ENCODE peak calls at places on chromosome 22, in five cellular contexts. P, L, A, K and X are unnamed samples.

GRCh38 chr22:37167176-37167980 is 17.7 kb upstream of the IL2RB start:
- DNase-seq in A (peak; percentile 34), L (peak; percentile 42), K (no peak), P (no peak), X (peak; percentile 78)

GRCh38 chr22:45784357-45785277 is 113.0 kb downstream of the ATXN10 start:
- DNase-seq in A (peak; percentile 41), L (no peak), P (peak; percentile 74), K (peak; percentile 39), X (no peak)

GRCh38 chr22:37162221-37163095 is 12.7 kb upstream of the IL2RB start:
- DNase-seq in K (no peak), A (no peak), L (peak; percentile 87), P (peak; percentile 89), X (peak; percentile 82)

GRCh38 chr22:43110444-43110926 is at the start of gene BIK:
- DNase-seq in A (peak; percentile 52), P (peak; percentile 61), K (peak; percentile 41), L (peak; percentile 64), X (peak; percentile 84)

GRCh38 chr22:17751596-17751995 is 22.7 kb downstream of the BID start:
- DNase-seq in A (no peak), K (no peak), L (no peak), P (no peak), X (no peak)

GRCh38 chr22:24180316-24181087 is 785 bp upstream of the SUSD2 start:
- DNase-seq in L (peak; percentile 36), P (no peak), K (no peak), A (peak; percentile 51), X (peak; percentile 70)

GRCh38 chr22:20646906-20647305 is 127.0 kb upstream of the SERPIND1 start:
- DNase-seq in P (no peak), L (no peak), K (no peak), A (no peak), X (no peak)

GRCh38 chr22:48885919-48886305 is 941.8 kb downstream of the BRD1 start:
- DNase-seq in A (no peak), P (no peak), L (peak; percentile 39), K (no peak), X (peak; percentile 28)

GRCh38 chr22:30947163-30947820 is 21.3 kb downstream of the MORC2 start:
- DNase-seq in P (no peak), A (peak; percentile 50), K (no peak), L (no peak), X (no peak)

GRCh38 chr22:48926663-48927062 is 901.0 kb downstream of the BRD1 start:
- DNase-seq in P (no peak), K (no peak), A (no peak), L (no peak), X (no peak)

GRCh38 chr22:27075028-27075678 is 417.8 kb downstream of the MIAT start:
- DNase-seq in L (no peak), K (no peak), A (no peak), P (peak; percentile 22), X (no peak)

GRCh38 chr22:48592931-48593330 is 1234.7 kb downstream of the BRD1 start:
- DNase-seq in P (no peak), A (no peak), L (no peak), K (no peak), X (no peak)

GRCh38 chr22:38727530-38728451 is 22.0 kb downstream of the GTPBP1 start:
- DNase-seq in K (no peak), A (no peak), L (no peak), P (peak; percentile 2), X (peak; percentile 58)

GRCh38 chr22:46791201-46791731 is 28.8 kb downstream of the TBC1D22A start:
- DNase-seq in L (peak; percentile 92), P (peak; percentile 69), K (no peak), A (peak; percentile 58), X (peak; percentile 89)

GRCh38 chr22:46646531-46647211 is 26.5 kb downstream of the GRAMD4 start:
- DNase-seq in A (no peak), P (no peak), L (no peak), K (no peak), X (no peak)

GRCh38 chr22:23090079-23090835 is 19.9 kb downstream of the GNAZ start:
- DNase-seq in A (no peak), K (no peak), P (no peak), L (no peak), X (no peak)

GRCh38 chr22:40326905-40327735 is 19.2 kb upstream of the ADSL start:
- DNase-seq in K (no peak), A (no peak), L (no peak), P (no peak), X (no peak)

GRCh38 chr22:50622723-50623327 is 5.1 kb downstream of the ARSA start:
- DNase-seq in P (peak; percentile 83), K (no peak), L (no peak), A (no peak), X (peak; percentile 82)

GRCh38 chr22:49740242-49740641 is 87.4 kb downstream of the BRD1 start:
- DNase-seq in A (no peak), P (no peak), K (no peak), L (no peak), X (no peak)

GRCh38 chr22:17241571-17242310 is 22.5 kb upstream of the ADA2 start:
- DNase-seq in A (no peak), P (no peak), K (no peak), L (no peak), X (peak; percentile 64)

GRCh38 chr22:30868663-30869385 is 99.8 kb downstream of the MORC2 start:
- DNase-seq in L (no peak), K (no peak), P (no peak), A (peak; percentile 15), X (no peak)

GRCh38 chr22:50498322-50498861 is 9.1 kb downstream of the LMF2 start:
- DNase-seq in A (no peak), K (peak; percentile 72), L (peak; percentile 81), P (peak; percentile 66), X (no peak)

GRCh38 chr22:23282089-23282501 is 101.8 kb downstream of the BCR start:
- DNase-seq in L (no peak), A (peak; percentile 85), P (no peak), K (peak; percentile 54), X (no peak)

GRCh38 chr22:24420072-24420976 is 7.1 kb upstream of the ADORA2A start:
- DNase-seq in P (no peak), L (peak; percentile 22), K (no peak), A (peak; percentile 64), X (peak; percentile 78)

GRCh38 chr22:45105281-45105700 is 58.4 kb upstream of the NUP50 start:
- DNase-seq in K (peak; percentile 35), L (no peak), A (no peak), P (no peak), X (no peak)

GRCh38 chr22:33889748-33890147 is 30.5 kb downstream of the LARGE1 start:
- DNase-seq in P (no peak), A (no peak), K (no peak), L (no peak), X (no peak)
- H3K4me1 ChIP-seq in P (no peaks in the 10 kb centered on the region), A (peaks cover 21% of the 10 kb centered on the region), K (no peaks in the 10 kb centered on the region), L (no peaks in the 10 kb centered on the region), X (peaks cover 33% of the 10 kb centered on the region)

GRCh38 chr22:41478473-41478872 is 9.6 kb downstream of the ACO2 start:
- DNase-seq in K (no peak), A (no peak), P (no peak), L (no peak), X (no peak)

GRCh38 chr22:41479671-41480396 is 10.9 kb downstream of the ACO2 start:
- DNase-seq in P (no peak), A (no peak), L (no peak), K (no peak), X (no peak)

GRCh38 chr22:41471606-41472005 is 2.7 kb downstream of the ACO2 start:
- DNase-seq in L (no peak), K (no peak), A (no peak), P (no peak), X (no peak)

GRCh38 chr22:41478891-41479521 is 10.1 kb downstream of the ACO2 start:
- DNase-seq in A (no peak), K (no peak), L (no peak), P (no peak), X (no peak)

DNA sequence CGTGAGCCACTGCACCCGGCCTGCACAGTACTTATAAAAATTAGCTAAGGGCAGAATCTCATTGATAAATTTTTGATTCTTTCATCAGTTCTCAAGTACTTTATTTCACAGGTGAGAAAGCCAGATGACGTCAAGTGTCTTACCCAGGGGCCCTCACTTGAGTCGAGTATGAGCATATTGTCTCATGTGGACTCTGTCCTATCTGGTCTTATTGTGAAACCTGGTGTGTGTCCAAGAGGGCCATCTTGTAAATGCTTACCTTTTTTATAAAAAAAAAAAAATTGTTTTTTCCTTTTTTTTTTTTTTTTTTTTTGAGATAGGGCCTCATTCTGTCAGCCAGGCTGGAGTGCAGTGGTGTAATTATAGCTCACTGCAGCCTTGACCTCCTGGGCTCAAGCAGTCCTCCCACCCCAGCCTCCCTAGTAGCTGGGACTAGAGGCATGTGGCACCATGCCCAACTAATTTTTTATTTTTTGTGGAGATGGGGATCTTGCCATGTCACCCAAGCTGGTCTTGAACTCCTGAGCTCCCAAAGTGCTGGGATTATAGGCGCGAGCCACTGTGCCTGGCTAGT is 6.0 kb downstream of the ACO2 start:
- DNase-seq in P (no peak), A (no peak), K (no peak), L (no peak), X (no peak)
- H3K27ac ChIP-seq in P (no peak overlapping the region), A (peak overlapping the region; percentile 36), K (no peak overlapping the region), L (no peak overlapping the region), X (peak overlapping the region; percentile 55)

GRCh38 chr22:36015806-36016519 is 12.7 kb downstream of the RBFOX2 start:
- DNase-seq in A (no peak), L (no peak), K (no peak), P (no peak), X (no peak)

GRCh38 chr22:36015155-36015805 is 13.3 kb downstream of the RBFOX2 start:
- DNase-seq in L (no peak), A (no peak), K (no peak), P (no peak), X (no peak)

GRCh38 chr22:36014539-36015072 is 14.0 kb downstream of the RBFOX2 start:
- DNase-seq in P (no peak), K (no peak), L (no peak), A (no peak), X (no peak)

GRCh38 chr22:36016656-36017055 is 12.0 kb downstream of the RBFOX2 start:
- DNase-seq in K (no peak), L (no peak), P (no peak), A (no peak), X (no peak)

DNA sequence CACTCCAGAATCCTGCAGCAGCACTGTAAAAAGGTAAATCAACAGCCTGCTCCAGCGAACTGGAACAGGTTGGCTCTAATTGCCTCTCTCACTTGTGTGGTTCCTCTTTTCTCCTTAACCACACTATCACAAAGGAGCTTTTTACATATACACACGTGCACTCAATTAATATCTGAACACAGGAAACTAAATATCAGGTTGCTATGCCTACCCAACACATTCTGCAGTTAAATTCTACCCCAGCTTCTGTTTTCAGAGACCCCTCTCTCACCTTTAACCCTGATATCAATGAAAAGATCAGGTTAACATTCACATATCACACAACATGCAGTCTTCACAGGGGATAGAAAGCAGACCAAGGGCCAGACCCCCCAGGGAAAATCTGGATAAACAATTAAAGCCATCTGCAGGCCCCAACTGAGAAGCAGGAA is 10.9 kb downstream of the RBFOX2 start:
- DNase-seq in A (no peak), L (no peak), P (no peak), K (no peak), X (no peak)
- H3K4me1 ChIP-seq in A (peaks cover 50% of the 10 kb centered on the region), L (no peaks in the 10 kb centered on the region), P (peaks cover 5% of the 10 kb centered on the region), K (peaks cover 4% of the 10 kb centered on the region), X (peaks cover 29% of the 10 kb centered on the region)

GRCh38 chr22:28783786-28784671 is 11.5 kb downstream of the CCDC117 start:
- DNase-seq in L (no peak), K (peak; percentile 58), P (no peak), A (no peak), X (no peak)
- H3K27ac ChIP-seq in L (no peak overlapping the region), K (peak overlapping the region; percentile 54), P (no peak overlapping the region), A (no peak overlapping the region), X (no peak overlapping the region)

GRCh38 chr22:19109198-19110063 is 12.8 kb downstream of the DGCR2 start:
- DNase-seq in L (peak; percentile 70), P (peak; percentile 77), K (peak; percentile 22), A (no peak), X (no peak)
- H3K4me1 ChIP-seq in L (peaks cover 57% of the 10 kb centered on the region), P (peaks cover 17% of the 10 kb centered on the region), K (peaks cover 15% of the 10 kb centered on the region), A (peaks cover 31% of the 10 kb centered on the region), X (peaks cover 18% of the 10 kb centered on the region)